ENCODE peak calls at places on chromosome 12, in four cellular contexts. One of them, this sample, is unnamed.

GRCh38 chr12:5085896-5086295 is 42.2 kb downstream of the KCNA5 start:
- DNase-seq in GM20000: no peak
- DNase-seq in spleen: no peak
- DNase-seq in Calu3: no peak
- DNase-seq in this sample: no peak

GRCh38 chr12:104889735-104890134 is 68.4 kb downstream of the SLC41A2 start:
- DNase-seq in GM20000: no peak
- DNase-seq in spleen: no peak
- DNase-seq in Calu3: no peak
- DNase-seq in this sample: no peak

GRCh38 chr12:88720785-88721650 is 140.7 kb upstream of the KITLG start:
- DNase-seq in GM20000: no peak
- DNase-seq in spleen: no peak
- DNase-seq in Calu3: no peak
- DNase-seq in this sample: no peak

GRCh38 chr12:110351119-110351518 is 52.4 kb downstream of the ANAPC7 start:
- DNase-seq in GM20000: no peak
- DNase-seq in spleen: no peak
- DNase-seq in Calu3: no peak
- DNase-seq in this sample: no peak

GRCh38 chr12:112183591-112184021 is 58.2 kb downstream of the TRAFD1 start:
- DNase-seq in GM20000: peak
- DNase-seq in spleen: no peak
- DNase-seq in Calu3: no peak
- DNase-seq in this sample: no peak

GRCh38 chr12:39723831-39724230 is 104.2 kb upstream of the ABCD2 start:
- DNase-seq in GM20000: no peak
- DNase-seq in spleen: no peak
- DNase-seq in Calu3: no peak
- DNase-seq in this sample: no peak

GRCh38 chr12:112107728-112108447 is 695 bp downstream of the NAA25 start:
- DNase-seq in GM20000: peak
- DNase-seq in spleen: no peak
- DNase-seq in Calu3: peak
- DNase-seq in this sample: no peak

GRCh38 chr12:76422878-76423438 is 74.7 kb upstream of the BBS10 start:
- DNase-seq in GM20000: no peak
- DNase-seq in spleen: no peak
- DNase-seq in Calu3: no peak
- DNase-seq in this sample: no peak

GRCh38 chr12:109621864-109622485 is 48.4 kb downstream of the MVK start:
- DNase-seq in GM20000: no peak
- DNase-seq in spleen: no peak
- DNase-seq in Calu3: no peak
- DNase-seq in this sample: no peak

GRCh38 chr12:47091009-47091408 is 11.2 kb upstream of the AMIGO2 start:
- DNase-seq in GM20000: no peak
- DNase-seq in spleen: no peak
- DNase-seq in Calu3: no peak
- DNase-seq in this sample: no peak

GRCh38 chr12:3218150-3218845 is 141.1 kb downstream of the TSPAN9 start:
- DNase-seq in GM20000: no peak
- DNase-seq in spleen: no peak
- DNase-seq in Calu3: no peak
- DNase-seq in this sample: no peak

GRCh38 chr12:65952737-65953209 is 128.5 kb downstream of the HMGA2 start:
- DNase-seq in GM20000: no peak
- DNase-seq in spleen: no peak
- DNase-seq in Calu3: peak
- DNase-seq in this sample: no peak

GRCh38 chr12:92136021-92136735 is 9.5 kb downstream of the BTG1 start:
- DNase-seq in GM20000: no peak
- DNase-seq in spleen: no peak
- DNase-seq in Calu3: peak
- DNase-seq in this sample: no peak

GRCh38 chr12:1533205-1533601 is 61.2 kb downstream of the FBXL14 start:
- DNase-seq in GM20000: peak
- DNase-seq in spleen: no peak
- DNase-seq in Calu3: no peak
- DNase-seq in this sample: no peak
- TF ChIP-seq CTCF in GM20000: no peak
- TF ChIP-seq CTCF in spleen: no peak
- TF ChIP-seq CTCF in Calu3: no peak
- TF ChIP-seq CTCF in this sample: peak

DNA sequence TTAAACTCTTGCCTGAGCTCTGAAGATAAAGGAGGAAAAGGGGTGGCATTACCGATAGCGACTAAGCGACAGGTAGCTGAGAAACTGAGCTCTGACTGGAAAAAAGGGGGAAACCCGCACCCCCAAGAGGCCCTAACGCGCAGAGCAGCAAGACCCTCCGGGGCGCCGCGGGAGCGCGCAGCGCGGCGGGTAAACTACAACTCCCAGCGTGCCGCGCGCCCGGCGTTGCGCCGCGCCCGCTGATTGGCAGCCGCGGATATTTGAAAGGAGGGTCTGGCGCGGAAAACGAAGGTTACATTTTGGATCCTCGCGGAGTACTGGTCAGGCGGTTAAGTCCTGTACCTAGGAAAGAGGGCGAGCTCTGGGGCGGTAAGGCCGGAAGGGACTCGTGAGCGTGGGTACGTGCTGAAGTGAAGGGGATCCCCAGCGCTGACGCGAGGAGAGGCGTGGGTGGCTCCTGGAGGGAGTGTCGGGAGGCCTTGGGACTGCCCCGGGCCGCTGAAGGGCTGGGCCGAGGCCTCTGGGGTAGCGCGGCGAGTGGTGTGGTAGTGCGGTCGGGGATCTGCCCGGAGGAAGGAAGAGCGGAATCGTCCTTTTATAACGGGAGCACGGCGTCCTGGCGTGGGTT is at the start of gene ESPL1:
- DNase-seq in GM20000: peak
- DNase-seq in spleen: peak
- DNase-seq in Calu3: peak
- DNase-seq in this sample: no peak
- TF ChIP-seq CTCF in GM20000: no peak
- TF ChIP-seq CTCF in spleen: peak
- TF ChIP-seq CTCF in Calu3: no peak
- TF ChIP-seq CTCF in this sample: peak

GRCh38 chr12:56271031-56271430 is 4.3 kb downstream of the COQ10A start:
- DNase-seq in GM20000: no peak
- DNase-seq in spleen: no peak
- DNase-seq in Calu3: no peak
- DNase-seq in this sample: no peak
- TF ChIP-seq CTCF in GM20000: peak
- TF ChIP-seq CTCF in spleen: no peak
- TF ChIP-seq CTCF in Calu3: no peak
- TF ChIP-seq CTCF in this sample: peak

GRCh38 chr12:22480016-22480415 is 64.3 kb downstream of the C2CD5 start:
- DNase-seq in GM20000: peak
- DNase-seq in spleen: no peak
- DNase-seq in Calu3: no peak
- DNase-seq in this sample: no peak

GRCh38 chr12:22477166-22477893 is 67.0 kb downstream of the C2CD5 start:
- DNase-seq in GM20000: no peak
- DNase-seq in spleen: no peak
- DNase-seq in Calu3: no peak
- DNase-seq in this sample: no peak

GRCh38 chr12:22473212-22473611 is 71.1 kb downstream of the C2CD5 start:
- DNase-seq in GM20000: no peak
- DNase-seq in spleen: no peak
- DNase-seq in Calu3: no peak
- DNase-seq in this sample: no peak

GRCh38 chr12:22477894-22478287 is 66.5 kb downstream of the C2CD5 start:
- DNase-seq in GM20000: peak
- DNase-seq in spleen: no peak
- DNase-seq in Calu3: no peak
- DNase-seq in this sample: no peak

DNA sequence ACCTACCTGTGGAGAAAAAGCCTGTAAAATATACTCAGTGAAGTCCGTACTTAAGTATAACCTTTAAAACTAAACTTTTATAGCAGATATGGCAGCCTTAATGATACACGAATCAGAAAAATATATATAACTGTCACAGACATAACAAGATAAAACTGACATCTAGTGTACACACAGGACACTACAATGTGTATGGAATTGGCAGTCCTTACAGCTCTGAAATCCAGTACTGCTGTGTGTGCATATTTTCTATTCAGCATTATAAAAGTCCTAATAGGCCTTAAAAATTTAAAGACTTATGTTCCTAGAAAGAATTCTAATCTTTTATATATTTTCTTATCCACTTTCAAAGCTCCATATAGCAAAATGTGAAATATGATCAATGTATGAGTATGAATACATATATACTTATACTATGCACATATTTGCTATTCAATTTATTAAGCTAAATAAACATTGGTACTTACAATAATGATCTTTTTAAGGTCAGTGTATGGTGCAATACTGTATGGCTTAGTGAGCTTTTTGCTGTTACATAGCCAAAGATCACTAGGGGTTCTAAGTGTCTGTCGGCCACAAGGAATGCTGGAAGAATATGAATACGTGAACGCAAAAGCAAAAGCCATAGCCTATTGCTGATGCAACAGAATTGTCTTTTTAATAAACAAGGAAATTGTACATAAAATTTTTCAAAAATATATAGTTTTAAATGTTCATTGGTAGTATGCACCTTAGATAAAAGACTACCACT is 69.2 kb downstream of the C2CD5 start:
- DNase-seq in GM20000: no peak
- DNase-seq in spleen: no peak
- DNase-seq in Calu3: no peak
- DNase-seq in this sample: no peak
- TF ChIP-seq CTCF in GM20000: no peak
- TF ChIP-seq CTCF in spleen: no peak
- TF ChIP-seq CTCF in Calu3: no peak
- TF ChIP-seq CTCF in this sample: peak

GRCh38 chr12:55820679-55821078 is 2.8 kb downstream of the ORMDL2 start:
- DNase-seq in GM20000: no peak
- DNase-seq in spleen: no peak
- DNase-seq in Calu3: no peak
- DNase-seq in this sample: no peak
- TF ChIP-seq CTCF in GM20000: no peak
- TF ChIP-seq CTCF in spleen: no peak
- TF ChIP-seq CTCF in Calu3: no peak
- TF ChIP-seq CTCF in this sample: peak

DNA sequence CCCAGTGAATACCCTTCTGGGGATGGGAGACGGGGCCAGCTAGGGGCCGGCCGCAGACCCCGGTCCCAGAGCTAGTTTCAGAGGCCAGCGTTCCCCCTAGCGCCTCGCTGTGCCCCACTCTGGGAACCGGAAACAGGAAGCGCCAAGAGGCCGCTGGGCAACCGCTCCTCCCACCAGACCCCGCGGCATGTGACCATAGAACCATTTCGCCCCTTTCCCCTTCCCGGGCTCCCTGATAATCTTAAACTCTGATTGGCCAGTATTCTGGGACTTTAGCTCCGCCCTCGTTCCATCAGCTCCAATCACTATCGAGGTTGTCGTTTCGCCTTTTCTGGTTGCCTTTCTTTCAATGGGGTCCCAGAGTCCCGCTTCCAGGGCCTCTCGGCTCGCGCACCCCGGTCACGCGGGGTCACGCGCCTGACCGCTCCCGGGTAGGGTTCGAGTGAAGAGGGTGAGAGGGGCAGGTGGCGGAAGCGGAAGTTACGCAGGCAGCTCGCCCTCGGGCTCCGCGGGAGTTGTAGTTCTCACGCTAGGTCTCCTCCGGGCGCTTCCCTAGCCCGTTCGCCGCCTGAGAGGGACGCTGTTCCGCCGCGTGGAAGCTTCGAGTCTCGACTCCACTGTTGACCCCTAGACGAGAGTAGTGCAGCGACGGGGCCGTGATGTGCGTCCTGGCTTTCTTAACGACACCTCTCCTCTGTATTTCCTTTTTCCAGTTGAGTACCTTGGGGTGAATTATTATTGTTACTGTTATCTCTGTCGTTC is at the start of gene M6PR:
- DNase-seq in GM20000: peak
- DNase-seq in spleen: peak
- DNase-seq in Calu3: peak
- DNase-seq in this sample: peak
- TF ChIP-seq CTCF in GM20000: peak
- TF ChIP-seq CTCF in spleen: peak
- TF ChIP-seq CTCF in Calu3: peak
- TF ChIP-seq CTCF in this sample: peak